ENCODE peak calls at places on chromosome 14, in ten cellular contexts. Y is right lobe of liver, C is colonic mucosa, A is fibroblast of mammary gland, T is prostate gland, O is mesothelial cell of epicardium, Z is tibial artery, I is pancreas, X is mammary epithelial cell, W is WERI-Rb-1. J is an unnamed sample.

GRCh38 chr14:90644882-90645281 is 171.3 kb downstream of the TTC7B start:
- DNase-seq in O (no peak), C (no peak), W (no peak), X (peak), T (no peak), Y (no peak), I (no peak), Z (peak), A (peak), J (no peak)

GRCh38 chr14:35725934-35726333 is 83.2 kb downstream of the RALGAPA1 start:
- DNase-seq in I (no peak), C (no peak), O (no peak), W (no peak), Y (no peak), T (no peak), A (no peak), X (no peak), Z (no peak), J (no peak)

GRCh38 chr14:99683619-99684355 is at the start of gene CYP46A1:
- DNase-seq in X (peak), C (peak), T (peak), O (peak), W (peak), Z (peak), Y (peak), I (peak), A (peak), J (peak)

GRCh38 chr14:105496831-105497591 is 6.0 kb downstream of the TEDC1 start:
- DNase-seq in C (no peak), W (no peak), Y (peak), X (no peak), A (no peak), O (no peak), Z (no peak), T (no peak), I (no peak), J (no peak)

GRCh38 chr14:86799244-86799647 is 1193.7 kb downstream of the GALC start:
- DNase-seq in O (no peak), T (no peak), A (peak), C (no peak), Y (no peak), I (no peak), X (peak), Z (no peak), W (no peak), J (peak)

GRCh38 chr14:104424406-104425072 is 155.0 kb upstream of the C14orf180 start:
- DNase-seq in O (peak), I (no peak), Z (no peak), X (no peak), A (no peak), Y (no peak), T (no peak), C (no peak), W (no peak), J (no peak)

GRCh38 chr14:91153360-91153759 is 39.5 kb downstream of the DGLUCY start:
- DNase-seq in I (no peak), A (no peak), Z (no peak), X (no peak), T (no peak), C (peak), Y (no peak), O (no peak), W (no peak), J (no peak)

GRCh38 chr14:82366803-82367202 is 833.1 kb upstream of the SEL1L start:
- DNase-seq in A (no peak), Z (no peak), O (no peak), X (no peak), T (no peak), I (no peak), C (no peak), Y (no peak), W (no peak), J (no peak)

GRCh38 chr14:44404021-44404420 is 103.1 kb downstream of the FSCB start:
- DNase-seq in Z (no peak), C (no peak), X (peak), I (no peak), T (no peak), W (no peak), A (no peak), Y (no peak), O (no peak), J (no peak)

GRCh38 chr14:91893659-91894058 is 26.3 kb upstream of the TC2N start:
- DNase-seq in O (no peak), T (no peak), C (no peak), A (peak), Y (no peak), W (no peak), X (no peak), Z (no peak), I (no peak), J (no peak)

GRCh38 chr14:23605931-23606585 is 27.5 kb upstream of the JPH4 start:
- DNase-seq in A (no peak), Z (no peak), I (no peak), W (no peak), T (no peak), Y (no peak), C (no peak), X (peak), O (no peak), J (no peak)

GRCh38 chr14:99264691-99265090 is 7.3 kb downstream of the BCL11B start:
- DNase-seq in Y (no peak), T (no peak), I (no peak), W (no peak), A (no peak), Z (no peak), C (no peak), O (no peak), X (no peak), J (no peak)

GRCh38 chr14:74852922-74853530 is 22.9 kb downstream of the PROX2 start:
- DNase-seq in X (no peak), I (no peak), A (peak), C (no peak), W (no peak), T (no peak), Z (no peak), O (no peak), Y (no peak), J (no peak)

GRCh38 chr14:63982629-63983028 is 129.8 kb downstream of the SYNE2 start:
- DNase-seq in I (no peak), C (no peak), A (no peak), O (no peak), Z (no peak), T (no peak), X (no peak), Y (no peak), W (no peak), J (no peak)

GRCh38 chr14:96421236-96421635 is 29.3 kb downstream of the AK7 start:
- DNase-seq in C (no peak), I (no peak), Y (no peak), T (no peak), X (no peak), W (no peak), Z (no peak), O (no peak), A (no peak), J (no peak)

GRCh38 chr14:60505448-60505847 is 3.5 kb upstream of the SIX6 start:
- DNase-seq in O (no peak), X (no peak), C (no peak), T (no peak), Z (no peak), I (no peak), A (no peak), Y (no peak), W (no peak), J (no peak)

GRCh38 chr14:21106506-21107359 is 5.9 kb downstream of the TMEM253 start:
- DNase-seq in Y (peak), W (peak), Z (peak), I (peak), O (peak), A (peak), C (peak), T (peak), X (peak), J (peak)

GRCh38 chr14:47619397-47619796 is 56.0 kb downstream of the MDGA2 start:
- DNase-seq in C (no peak), Y (no peak), W (no peak), X (no peak), O (no peak), T (no peak), A (no peak), I (no peak), Z (no peak), J (no peak)

GRCh38 chr14:104434214-104435076 is 145.1 kb upstream of the C14orf180 start:
- DNase-seq in Y (peak), W (no peak), C (no peak), O (no peak), T (no peak), I (no peak), Z (no peak), X (no peak), A (no peak), J (no peak)

GRCh38 chr14:103625361-103626095 is 3.5 kb upstream of the KLC1 start:
- DNase-seq in Y (no peak), Z (no peak), W (no peak), X (no peak), C (peak), A (no peak), T (no peak), O (no peak), I (no peak), J (no peak)

GRCh38 chr14:71362920-71363584 is 455.8 kb downstream of the PCNX1 start:
- DNase-seq in Y (no peak), X (peak), O (no peak), Z (no peak), W (peak), A (peak), I (no peak), C (no peak), T (no peak), J (no peak)

GRCh38 chr14:103052407-103052806 is 4.9 kb downstream of the CDC42BPB start:
- DNase-seq in Z (peak), O (no peak), W (no peak), C (no peak), T (no peak), X (no peak), I (no peak), Y (no peak), A (no peak), J (no peak)

GRCh38 chr14:50094056-50094455 is 22.3 kb downstream of the VCPKMT start:
- DNase-seq in I (no peak), Y (no peak), A (no peak), X (no peak), T (no peak), O (no peak), W (no peak), C (no peak), Z (no peak), J (no peak)

GRCh38 chr14:53894456-53894855 is 62.2 kb downstream of the BMP4 start:
- DNase-seq in X (peak), O (no peak), Y (no peak), Z (no peak), C (no peak), W (no peak), I (no peak), T (no peak), A (peak), J (no peak)

GRCh38 chr14:61514927-61515326 is 180.4 kb upstream of the HIF1A start:
- DNase-seq in O (no peak), C (no peak), Z (no peak), W (no peak), X (no peak), I (no peak), T (no peak), Y (no peak), A (no peak), J (no peak)

GRCh38 chr14:73700325-73700724 is 13.9 kb downstream of the PNMA1 start:
- DNase-seq in I (no peak), C (no peak), O (no peak), X (no peak), A (no peak), Z (no peak), W (no peak), T (no peak), Y (no peak), J (no peak)

GRCh38 chr14:34258318-34258717 is 203.7 kb downstream of the SPTSSA start:
- DNase-seq in A (peak), O (no peak), W (no peak), C (no peak), I (no peak), T (no peak), Y (no peak), X (peak), Z (no peak), J (no peak)

GRCh38 chr14:71705460-71705859 is 226.8 kb upstream of the RGS6 start:
- DNase-seq in A (no peak), W (no peak), Z (no peak), I (no peak), O (no peak), T (no peak), Y (no peak), C (no peak), X (no peak), J (no peak)

GRCh38 chr14:67738740-67739504 is 37.2 kb downstream of the RDH12 start:
- DNase-seq in A (peak), X (peak), O (no peak), I (peak), Z (peak), W (no peak), T (no peak), C (peak), Y (peak), J (peak)

GRCh38 chr14:69617796-69618195 is 6.4 kb downstream of the SUSD6 start:
- DNase-seq in T (no peak), C (no peak), O (no peak), X (no peak), Y (no peak), W (no peak), I (no peak), Z (no peak), A (no peak), J (no peak)

GRCh38 chr14:93619176-93619793 is 169.0 kb downstream of the PRIMA1 start:
- DNase-seq in A (peak), Y (no peak), I (no peak), Z (no peak), X (peak), O (peak), W (peak), T (no peak), C (peak), J (peak)
- TF ChIP-seq CTCF in A (peak), Y (peak), I (no peak), Z (no peak), X (peak), O (peak), W (peak), T (peak), C (peak), J (peak)

GRCh38 chr14:39576726-39577125 is 144.5 kb upstream of the FBXO33 start:
- DNase-seq in X (peak), T (no peak), O (no peak), W (no peak), C (no peak), A (peak), I (no peak), Z (no peak), Y (no peak), J (no peak)

GRCh38 chr14:39582028-39582654 is 149.9 kb upstream of the FBXO33 start:
- DNase-seq in I (no peak), X (no peak), C (no peak), W (no peak), T (no peak), Y (no peak), A (no peak), Z (no peak), O (no peak), J (no peak)

GRCh38 chr14:39581474-39581873 is 149.2 kb upstream of the FBXO33 start:
- DNase-seq in Y (no peak), W (no peak), I (no peak), T (no peak), A (peak), C (no peak), O (no peak), X (no peak), Z (no peak), J (no peak)

GRCh38 chr14:39576258-39576657 is 144.0 kb upstream of the FBXO33 start:
- DNase-seq in I (no peak), Z (no peak), A (no peak), X (no peak), T (no peak), Y (no peak), W (no peak), C (no peak), O (no peak), J (no peak)
- TF ChIP-seq CTCF in I (no peak), Z (no peak), A (peak), X (no peak), T (no peak), Y (no peak), W (no peak), C (no peak), O (no peak), J (no peak)

GRCh38 chr14:106564058-106564643 is 1037.8 kb downstream of the TMEM121 start:
- DNase-seq in I (peak), T (no peak), X (no peak), C (peak), O (no peak), Y (no peak), A (no peak), Z (no peak), W (peak), J (peak)
- TF ChIP-seq CTCF in I (peak), T (no peak), X (peak), C (peak), O (no peak), Y (peak), A (no peak), Z (no peak), W (peak), J (no peak)

GRCh38 chr14:89302396-89302950 is 114.6 kb downstream of the FOXN3 start:
- DNase-seq in T (no peak), Z (no peak), W (no peak), O (no peak), A (no peak), Y (no peak), X (no peak), C (no peak), I (no peak), J (no peak)

GRCh38 chr14:89303452-89304435 is 113.3 kb downstream of the FOXN3 start:
- DNase-seq in X (peak), O (no peak), Y (no peak), T (peak), I (no peak), A (peak), C (peak), W (no peak), Z (peak), J (no peak)

GRCh38 chr14:89307409-89307808 is 109.6 kb downstream of the FOXN3 start:
- DNase-seq in X (no peak), T (no peak), C (no peak), I (no peak), A (no peak), Y (no peak), W (no peak), Z (no peak), O (no peak), J (no peak)

GRCh38 chr14:89308232-89308959 is 108.6 kb downstream of the FOXN3 start:
- DNase-seq in X (no peak), Y (no peak), T (no peak), O (no peak), W (no peak), I (no peak), A (peak), Z (no peak), C (no peak), J (no peak)

DNA sequence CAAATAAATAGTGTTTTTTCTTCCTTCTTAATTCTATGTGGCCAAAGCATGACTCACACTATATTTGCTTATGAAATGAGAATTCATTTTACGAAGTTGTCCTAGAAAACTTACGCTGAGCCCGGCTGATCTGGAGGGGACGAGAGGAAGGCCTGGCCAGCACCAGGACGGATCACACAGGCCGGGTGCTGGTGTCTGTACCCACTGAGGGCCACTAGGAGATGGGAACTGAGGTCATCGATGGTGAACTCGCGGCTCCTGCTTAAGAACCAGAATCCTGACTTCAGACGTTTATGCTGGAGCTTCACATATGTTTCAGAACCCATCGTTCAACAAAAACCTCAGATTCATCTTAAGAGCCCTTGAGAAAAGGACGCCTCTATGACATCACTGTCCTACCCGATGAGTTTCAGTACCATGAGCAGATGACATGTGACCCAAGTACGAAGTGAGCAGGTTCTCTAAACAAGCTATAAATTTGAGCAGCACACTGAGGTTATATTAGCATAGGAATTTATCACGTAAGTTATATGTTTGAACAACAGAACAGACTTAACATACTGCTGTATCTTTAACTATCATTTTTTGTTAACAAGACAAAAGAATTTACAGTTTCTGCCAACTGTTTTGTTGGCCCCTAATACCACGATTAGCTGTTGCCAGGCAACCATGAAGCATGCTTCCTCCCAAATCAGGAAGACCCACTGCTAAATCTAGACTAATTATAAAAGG is 111.9 kb downstream of the FOXN3 start:
- DNase-seq in A (peak), O (no peak), C (no peak), W (no peak), Z (peak), T (peak), Y (no peak), X (no peak), I (no peak), J (no peak)
- TF ChIP-seq CTCF in A (no peak), O (no peak), C (no peak), W (no peak), Z (no peak), T (no peak), Y (no peak), X (no peak), I (no peak), J (no peak)

DNA sequence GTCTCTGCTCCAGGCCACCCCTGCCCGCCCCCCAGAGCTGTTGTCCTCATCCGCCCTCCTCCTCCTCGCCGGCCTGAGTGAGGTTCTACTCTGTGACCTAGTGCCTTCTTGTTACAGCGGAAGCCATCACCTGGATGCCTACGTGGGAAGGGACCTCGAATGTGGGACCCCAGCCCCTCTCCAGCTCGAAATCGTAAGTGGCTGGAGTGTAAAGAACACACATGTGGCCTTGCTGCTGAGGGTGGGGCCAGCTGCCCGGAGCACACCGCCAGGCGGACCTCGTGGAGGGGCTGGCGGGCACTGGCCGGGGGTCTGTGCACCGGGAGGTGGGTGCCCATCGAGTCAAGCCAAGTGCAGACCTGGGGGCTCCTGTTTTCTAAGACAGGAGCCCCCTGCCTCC is 19.4 kb downstream of the MEG3 start:
- DNase-seq in T (no peak), I (no peak), W (no peak), O (no peak), C (no peak), Z (no peak), Y (no peak), X (no peak), A (no peak), J (no peak)
- TF ChIP-seq CTCF in T (no peak), I (no peak), W (no peak), O (no peak), C (no peak), Z (no peak), Y (no peak), X (no peak), A (no peak), J (no peak)